ENCODE peak calls at places on chromosome 2, in five cellular contexts. X is brain microvascular endothelial cell, E is A549, J is GM13977, Y is left ventricle myocardium inferior. C is an unnamed sample.

GRCh38 chr2:43223412-43224040 is 2.9 kb downstream of the ZFP36L2 start:
- DNase-seq in X (peak; percentile 7), E (peak; percentile 30), J (no peak), Y (no peak), C (no peak)

GRCh38 chr2:219969508-219969907 is 342.1 kb downstream of the SLC4A3 start:
- DNase-seq in X (no peak), E (peak; percentile 35), J (no peak), Y (no peak), C (peak; percentile 96)

GRCh38 chr2:119012345-119013301 is 70.6 kb downstream of the MARCO start:
- DNase-seq in X (no peak), E (no peak), J (no peak), Y (no peak), C (no peak)

GRCh38 chr2:47315490-47315889 is 87.5 kb upstream of the MSH2 start:
- DNase-seq in X (no peak), E (no peak), J (no peak), Y (no peak), C (no peak)

GRCh38 chr2:105179469-105180372 is 61.8 kb upstream of the GPR45 start:
- DNase-seq in X (peak; percentile 78), E (peak; percentile 86), J (peak; percentile 42), Y (no peak), C (peak; percentile 77)

GRCh38 chr2:10387033-10387432 is 61.1 kb downstream of the ODC1 start:
- DNase-seq in X (no peak), E (no peak), J (no peak), Y (no peak), C (no peak)

GRCh38 chr2:15832310-15832709 is 108.0 kb upstream of the MYCN start:
- DNase-seq in X (no peak), E (no peak), J (no peak), Y (no peak), C (no peak)

GRCh38 chr2:96148410-96149217 is 3.4 kb upstream of the DUSP2 start:
- DNase-seq in X (peak; percentile 87), E (peak; percentile 78), J (peak; percentile 81), Y (peak; percentile 40), C (peak; percentile 90)

GRCh38 chr2:110807520-110807919 is 75.1 kb downstream of the ACOXL start:
- DNase-seq in X (peak; percentile 38), E (no peak), J (no peak), Y (peak; percentile 24), C (peak; percentile 4)

GRCh38 chr2:45291283-45291682 is 282.0 kb upstream of the SIX2 start:
- DNase-seq in X (peak; percentile 73), E (no peak), J (no peak), Y (no peak), C (no peak)

GRCh38 chr2:45293182-45293581 is 283.9 kb upstream of the SIX2 start:
- DNase-seq in X (peak; percentile 79), E (no peak), J (no peak), Y (no peak), C (peak; percentile 16)

GRCh38 chr2:45289018-45289417 is 279.8 kb upstream of the SIX2 start:
- DNase-seq in X (no peak), E (no peak), J (peak; percentile 29), Y (no peak), C (no peak)

GRCh38 chr2:45288532-45288931 is 279.3 kb upstream of the SIX2 start:
- DNase-seq in X (peak; percentile 81), E (no peak), J (no peak), Y (no peak), C (no peak)

GRCh38 chr2:45289997-45290673 is 280.9 kb upstream of the SIX2 start:
- DNase-seq in X (no peak), E (no peak), J (peak; percentile 55), Y (no peak), C (no peak)
- TF ChIP-seq CTCF in X (no peak), E (no peak), J (no peak), Y (no peak), C (no peak)

GRCh38 chr2:120510751-120511395 is 164.9 kb downstream of the INHBB start:
- DNase-seq in X (no peak), E (no peak), J (no peak), Y (no peak), C (no peak)

GRCh38 chr2:120511546-120512320 is 165.8 kb downstream of the INHBB start:
- DNase-seq in X (no peak), E (no peak), J (no peak), Y (no peak), C (no peak)

GRCh38 chr2:120509991-120510735 is 164.2 kb downstream of the INHBB start:
- DNase-seq in X (no peak), E (no peak), J (no peak), Y (no peak), C (no peak)

GRCh38 chr2:120513776-120514357 is 167.9 kb downstream of the INHBB start:
- DNase-seq in X (no peak), E (no peak), J (no peak), Y (no peak), C (no peak)

GRCh38 chr2:120512321-120512710 is 166.4 kb downstream of the INHBB start:
- DNase-seq in X (no peak), E (no peak), J (no peak), Y (no peak), C (no peak)
- TF ChIP-seq CTCF in X (peak; percentile 17), E (no peak), J (no peak), Y (peak; percentile 33), C (peak; percentile 21)

GRCh38 chr2:144504191-144504590 is 15.7 kb downstream of the ZEB2 start:
- DNase-seq in X (no peak), E (no peak), J (no peak), Y (no peak), C (no peak)
- TF ChIP-seq CTCF in X (peak; percentile 44), E (no peak), J (no peak), Y (peak; percentile 36), C (peak; percentile 42)

DNA sequence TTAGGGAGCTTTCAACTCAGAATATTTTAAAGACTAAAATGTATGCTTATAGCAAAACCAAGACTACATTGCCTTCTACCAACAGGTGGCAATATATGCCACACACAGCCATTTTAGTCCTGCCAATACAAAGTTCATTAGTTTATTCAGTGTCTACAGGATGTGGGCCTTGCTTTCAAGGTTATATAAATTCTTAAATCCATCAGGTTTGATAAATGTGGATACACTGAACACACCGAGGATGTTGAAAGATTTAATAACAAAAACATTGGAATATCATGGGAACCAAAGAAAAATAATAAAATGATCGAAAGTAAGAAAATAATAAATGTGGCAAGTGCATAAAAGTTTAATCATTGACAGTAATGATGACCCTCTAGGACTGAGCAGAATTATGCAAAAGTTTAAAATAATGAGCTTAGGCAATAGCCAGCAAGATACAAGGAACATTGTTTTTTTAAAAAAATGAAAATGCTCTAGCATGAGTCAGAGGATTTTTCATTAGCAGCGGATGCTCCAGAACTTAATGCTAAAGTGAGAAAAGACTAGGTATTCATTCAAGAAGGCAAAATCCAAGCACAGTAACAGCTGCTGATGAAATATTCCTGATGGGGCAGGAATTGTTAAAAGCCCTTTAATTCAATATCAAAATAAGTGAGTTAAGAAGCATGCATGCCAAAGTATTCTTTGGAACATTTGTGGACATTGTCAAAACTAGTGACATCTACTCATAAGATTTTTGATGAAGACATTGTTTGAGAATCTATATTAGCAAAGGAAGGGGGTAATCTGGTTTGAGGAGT is 14.2 kb downstream of the SCN9A start:
- DNase-seq in X (peak; percentile 29), E (peak; percentile 72), J (no peak), Y (no peak), C (peak; percentile 51)
- TF ChIP-seq CTCF in X (peak; percentile 60), E (peak; percentile 72), J (peak; percentile 31), Y (peak; percentile 56), C (peak; percentile 81)

DNA sequence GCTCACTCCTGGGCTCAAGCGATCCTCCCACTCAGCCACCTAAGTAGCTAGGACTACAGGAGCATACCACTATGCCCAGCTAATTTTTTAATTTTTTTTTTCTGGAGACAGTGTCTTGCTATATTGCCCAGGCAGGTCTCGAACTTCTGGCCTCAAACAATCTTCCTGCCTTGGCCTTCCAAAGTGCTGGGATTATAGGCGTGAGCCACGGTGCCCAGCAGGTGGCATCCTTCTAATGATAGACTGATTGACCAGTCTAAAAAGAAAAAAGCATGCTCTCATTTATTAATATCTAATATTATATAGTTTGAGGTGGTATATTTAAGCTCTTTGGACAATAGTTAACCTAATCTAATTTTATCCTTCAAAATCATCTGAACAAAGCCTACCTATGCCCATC is 198.6 kb downstream of the CAMKMT start:
- DNase-seq in X (no peak), E (peak; percentile 35), J (no peak), Y (no peak), C (no peak)
- TF ChIP-seq CTCF in X (peak; percentile 55), E (peak; percentile 35), J (peak; percentile 57), Y (peak; percentile 48), C (peak; percentile 70)

C was measured in HFFc6.